ENCODE peak calls at places on chromosomes 6 and 20, in five cellular contexts. U is GM10248, T is NCI-H1436, S is Right ventricle myocardium superior, E is IMR-90. M is an unnamed sample.

GRCh38 chr20:49622243-49622642 is 54.3 kb upstream of the PTGIS start:
- DNase-seq in E (no peak), U (no peak), S (no peak), T (no peak), M (no peak)

GRCh38 chr20:44209691-44210421 is 715 bp downstream of the OSER1 start:
- DNase-seq in T (no peak), E (peak; percentile 35), U (no peak), S (no peak), M (no peak)

GRCh38 chr6:40295251-40295949 is 291.8 kb downstream of the LRFN2 start:
- DNase-seq in T (no peak), U (no peak), S (no peak), E (no peak), M (no peak)

GRCh38 chr6:19869464-19869863 is 32.3 kb downstream of the ID4 start:
- DNase-seq in T (no peak), U (no peak), E (no peak), S (no peak), M (no peak)

GRCh38 chr6:89117285-89118108 is at the start of gene SRSF12:
- DNase-seq in T (peak; percentile 33), S (peak; percentile 66), E (peak; percentile 19), U (peak; percentile 84), M (peak; percentile 85)

GRCh38 chr20:11098888-11099287 is 425.1 kb upstream of the JAG1 start:
- DNase-seq in S (no peak), U (no peak), E (no peak), T (no peak), M (no peak)

GRCh38 chr6:129542705-129543104 is 167.3 kb downstream of the ARHGAP18 start:
- DNase-seq in S (no peak), E (no peak), T (no peak), U (no peak), M (no peak)

GRCh38 chr6:81793811-81794210 is 41.3 kb upstream of the TENT5A start:
- DNase-seq in S (no peak), E (peak; percentile 58), T (no peak), U (no peak), M (no peak)

GRCh38 chr6:28542440-28543293 is 17.0 kb downstream of the GPX5 start:
- DNase-seq in E (peak; percentile 91), S (no peak), T (peak; percentile 85), U (peak; percentile 71), M (no peak)

GRCh38 chr6:142013875-142014495 is 118.7 kb upstream of the GJE1 start:
- DNase-seq in T (no peak), E (no peak), S (no peak), U (no peak), M (no peak)

GRCh38 chr20:43537921-43538854 is 20.6 kb upstream of the SGK2 start:
- DNase-seq in S (peak; percentile 71), E (peak; percentile 60), U (peak; percentile 57), T (peak; percentile 11), M (peak; percentile 73)

GRCh38 chr6:36660771-36661471 is 17.6 kb upstream of the CDKN1A start:
- DNase-seq in U (no peak), T (no peak), S (peak; percentile 78), E (no peak), M (peak; percentile 85)

GRCh38 chr6:109236140-109237081 is 141.1 kb downstream of the CEP57L1 start:
- DNase-seq in E (no peak), S (no peak), U (peak; percentile 38), T (peak; percentile 54), M (peak; percentile 65)

GRCh38 chr6:66866801-66867200 is 1159.8 kb upstream of the EYS start:
- DNase-seq in E (no peak), U (no peak), T (no peak), S (no peak), M (no peak)

GRCh38 chr20:4912380-4913142 is 88.7 kb downstream of the SLC23A2 start:
- DNase-seq in E (no peak), S (no peak), U (no peak), T (no peak), M (no peak)

GRCh38 chr6:168109171-168109570 is 30.2 kb upstream of the FRMD1 start:
- DNase-seq in E (no peak), T (no peak), S (no peak), U (no peak), M (no peak)

GRCh38 chr20:46226602-46227001 is 81.7 kb downstream of the CDH22 start:
- DNase-seq in U (no peak), T (no peak), S (no peak), E (peak; percentile 32), M (no peak)

GRCh38 chr20:34736106-34736505 is 32.0 kb downstream of the TP53INP2 start:
- DNase-seq in E (no peak), U (no peak), T (no peak), S (no peak), M (no peak)

GRCh38 chr6:14784596-14785360 is 461.1 kb upstream of the JARID2 start:
- DNase-seq in U (no peak), T (peak; percentile 36), E (no peak), S (no peak), M (no peak)

GRCh38 chr6:22699046-22699639 is 129.8 kb downstream of the HDGFL1 start:
- DNase-seq in E (no peak), U (no peak), T (no peak), S (no peak), M (no peak)

GRCh38 chr6:20291764-20292227 is 79.5 kb upstream of the MBOAT1 start:
- DNase-seq in E (peak; percentile 82), U (peak; percentile 66), T (peak; percentile 79), S (peak; percentile 59), M (no peak)

GRCh38 chr6:111803384-111803783 is 69.9 kb downstream of the FYN start:
- DNase-seq in U (no peak), S (no peak), E (no peak), T (no peak), M (no peak)

GRCh38 chr20:15143478-15143877 is 806.1 kb upstream of the FLRT3 start:
- DNase-seq in T (no peak), E (no peak), U (no peak), S (no peak), M (no peak)

GRCh38 chr6:132198896-132199295 is 202.4 kb downstream of the MOXD1 start:
- DNase-seq in T (no peak), U (no peak), S (no peak), E (peak; percentile 87), M (no peak)

GRCh38 chr6:107756661-107757060 is 67.5 kb downstream of the SCML4 start:
- DNase-seq in E (no peak), S (no peak), T (no peak), U (no peak), M (no peak)

GRCh38 chr20:13995841-13996240 is 525 bp downstream of the MACROD2 start:
- DNase-seq in S (peak; percentile 52), E (no peak), T (peak; percentile 48), U (no peak), M (peak; percentile 63)

GRCh38 chr6:126180585-126180984 is 159.3 kb upstream of the CENPW start:
- DNase-seq in U (no peak), T (no peak), E (peak; percentile 96), S (no peak), M (no peak)

GRCh38 chr6:114151070-114151685 is 180.2 kb upstream of the HDAC2 start:
- DNase-seq in T (no peak), U (no peak), S (no peak), E (no peak), M (no peak)

GRCh38 chr20:16803965-16804792 is 56.0 kb downstream of the OTOR start:
- DNase-seq in T (peak; percentile 51), E (peak; percentile 48), S (peak; percentile 52), U (peak; percentile 54), M (no peak)

M was measured in Right ventricle myocardium inferior.